ENCODE peak calls at places on chromosome 1, in five cellular contexts. J is naive thymus-derived CD4-positive, alpha-beta T cell; F is left ventricle myocardium inferior; O is NCI-H1436 treated with DMSO at 0.1 percent for 48 hours; D is iPS-NIHi11. U is an unnamed sample.

GRCh38 chr1:6612641-6613360 is 730 bp upstream of the PHF13 start:
- DNase-seq in O (no peak), D (no peak), J (no peak), F (peak; percentile 36), U (peak; percentile 38)

GRCh38 chr1:185973645-185974044 is 239.5 kb downstream of the HMCN1 start:
- DNase-seq in O (no peak), F (no peak), J (no peak), D (no peak), U (no peak)

GRCh38 chr1:78101514-78101913 is 55.7 kb downstream of the GIPC2 start:
- DNase-seq in F (no peak), D (peak; percentile 16), O (no peak), J (no peak), U (no peak)

GRCh38 chr1:63705058-63705457 is 68.8 kb upstream of the ROR1 start:
- DNase-seq in D (no peak), J (no peak), F (no peak), O (no peak), U (no peak)

GRCh38 chr1:209618756-209619420 is 33.3 kb downstream of the LAMB3 start:
- DNase-seq in D (no peak), O (no peak), F (peak; percentile 56), J (peak; percentile 8), U (peak; percentile 69)

GRCh38 chr1:154574715-154575114 is 7.1 kb downstream of the CHRNB2 start:
- DNase-seq in F (no peak), O (no peak), J (no peak), D (no peak), U (peak; percentile 89)

GRCh38 chr1:12015001-12015491 is 4.3 kb upstream of the MIIP start:
- DNase-seq in F (no peak), D (no peak), J (no peak), O (no peak), U (no peak)

GRCh38 chr1:192475329-192475728 is 100.2 kb upstream of the RGS1 start:
- DNase-seq in D (no peak), F (no peak), J (no peak), O (no peak), U (no peak)

GRCh38 chr1:224852901-224853568 is 76.4 kb upstream of the DNAH14 start:
- DNase-seq in O (peak; percentile 8), D (peak; percentile 62), J (no peak), F (no peak), U (peak; percentile 36)

GRCh38 chr1:4681026-4681425 is 26.6 kb downstream of the AJAP1 start:
- DNase-seq in O (no peak), J (no peak), F (no peak), D (no peak), U (no peak)

GRCh38 chr1:214957330-214958137 is 125.0 kb upstream of the KCNK2 start:
- DNase-seq in F (no peak), J (no peak), D (no peak), O (no peak), U (no peak)

GRCh38 chr1:154502066-154502741 is at the start of the genes SHE and TDRD10:
- DNase-seq in F (peak; percentile 60), D (peak; percentile 73), O (no peak), J (no peak), U (no peak)

GRCh38 chr1:157403203-157403602 is 149.1 kb downstream of the FCRL5 start:
- DNase-seq in F (no peak), D (peak; percentile 67), O (no peak), J (no peak), U (no peak)

GRCh38 chr1:85502625-85503083 is 37.7 kb upstream of the DDAH1 start:
- DNase-seq in F (no peak), O (no peak), D (peak; percentile 48), J (no peak), U (peak; percentile 56)

GRCh38 chr1:64891440-64891815 is 74.9 kb downstream of the JAK1 start:
- DNase-seq in J (no peak), O (no peak), D (no peak), F (no peak), U (no peak)